ENCODE peak calls at places on chromosomes 16 and 17, in nine cellular contexts. R is activated effector memory CD4-positive, alpha-beta T cell treated with anti-CD3 and anti-CD28 coated beads, Interleukin-2, amount 50 U/mL, for 16 hours; S is T-helper 2 cell; X is NCI-H2081 treated with DMSO at 0.1 percent for 48 hours; C is NCI-H2029; Y is omental fat pad; L is pancreas; J is NT2/D1; Z is H54. H is an unnamed sample.

GRCh38 chr17:32664936-32665583 is 178.3 kb downstream of the CDK5R1 start:
- DNase-seq in X (no peak), L (no peak), Z (no peak), S (no peak), Y (no peak), R (no peak), C (no peak), J (no peak), H (no peak)

GRCh38 chr16:2034695-2035430 is 8.2 kb downstream of the NHERF2 start:
- DNase-seq in X (no peak), Z (no peak), R (no peak), S (no peak), J (no peak), Y (no peak), C (no peak), L (no peak), H (no peak)

GRCh38 chr17:78323821-78324390 is 36.0 kb downstream of the SOCS3 start:
- DNase-seq in Y (no peak), L (no peak), S (no peak), Z (no peak), J (no peak), R (no peak), C (no peak), X (no peak), H (no peak)

GRCh38 chr16:75471723-75472634 is 7.5 kb upstream of the TMEM170A start:
- DNase-seq in C (peak), Z (peak), L (peak), J (no peak), X (no peak), R (peak), Y (no peak), S (peak), H (no peak)

GRCh38 chr17:57809879-57810278 is 40.0 kb downstream of the MRPS23 start:
- DNase-seq in C (no peak), Y (no peak), J (no peak), R (no peak), Z (no peak), X (no peak), L (no peak), S (no peak), H (no peak)

GRCh38 chr16:88540346-88540977 is 29.7 kb upstream of the ZC3H18 start:
- DNase-seq in S (no peak), J (no peak), Z (no peak), L (no peak), R (no peak), X (no peak), Y (no peak), C (no peak), H (no peak)

GRCh38 chr17:596763-597644 is 117.6 kb downstream of the VPS53 start:
- DNase-seq in Z (peak), L (no peak), S (no peak), X (no peak), C (peak), R (peak), J (no peak), Y (no peak), H (no peak)

GRCh38 chr16:19132898-19133297 is 19.1 kb downstream of the ITPRIPL2 start:
- DNase-seq in C (no peak), Y (no peak), Z (no peak), X (no peak), J (no peak), S (no peak), R (no peak), L (no peak), H (no peak)

GRCh38 chr16:66935319-66936011 is at the start of gene CES2:
- DNase-seq in R (no peak), X (no peak), Y (no peak), Z (no peak), L (peak), C (no peak), J (no peak), S (no peak), H (no peak)

GRCh38 chr17:4998027-4998665 is 396 bp downstream of the KIF1C start:
- DNase-seq in C (no peak), J (peak), Y (no peak), X (no peak), Z (peak), S (no peak), R (no peak), L (peak), H (no peak)

GRCh38 chr17:49944451-49944850 is 24.5 kb upstream of the DLX4 start:
- DNase-seq in S (no peak), R (no peak), X (no peak), C (no peak), Y (no peak), Z (no peak), L (no peak), J (no peak), H (no peak)

GRCh38 chr17:47806913-47807255 is 14.7 kb downstream of the OSBPL7 start:
- DNase-seq in C (no peak), Y (no peak), R (no peak), Z (no peak), S (no peak), L (no peak), X (no peak), J (no peak), H (no peak)

GRCh38 chr17:73013816-73014663 is 78.4 kb downstream of the SLC39A11 start:
- DNase-seq in L (no peak), Z (peak), R (no peak), Y (no peak), S (no peak), C (no peak), J (no peak), X (no peak), H (no peak)

GRCh38 chr17:48429638-48430586 is at the start of gene SKAP1:
- DNase-seq in C (peak), L (peak), J (no peak), Y (no peak), Z (no peak), S (peak), X (no peak), R (peak), H (peak)

GRCh38 chr17:51397361-51398127 is 137.2 kb downstream of the UTP18 start:
- DNase-seq in X (no peak), Y (no peak), Z (peak), S (no peak), L (no peak), R (no peak), J (no peak), C (no peak), H (no peak)

GRCh38 chr16:11788914-11789313 is 8.1 kb downstream of the ZC3H7A start:
- DNase-seq in C (no peak), J (no peak), Y (no peak), S (no peak), L (no peak), R (peak), X (no peak), Z (no peak), H (no peak)

GRCh38 chr16:89952551-89952950 is 4.0 kb downstream of the DEF8 start:
- DNase-seq in X (no peak), C (no peak), R (no peak), J (no peak), L (no peak), S (no peak), Y (no peak), Z (no peak), H (no peak)

GRCh38 chr17:14744716-14745115 is 443.8 kb downstream of the HS3ST3B1 start:
- DNase-seq in Z (no peak), R (no peak), J (no peak), X (no peak), Y (no peak), L (no peak), C (no peak), S (no peak), H (no peak)

GRCh38 chr16:46743232-46743719 is 4.9 kb downstream of the MYLK3 start:
- DNase-seq in S (no peak), J (no peak), Z (no peak), C (no peak), Y (no peak), X (no peak), R (peak), L (peak), H (no peak)

GRCh38 chr17:75535119-75535537 is 9.6 kb downstream of the LLGL2 start:
- DNase-seq in X (no peak), J (no peak), S (peak), L (no peak), Z (no peak), C (no peak), R (peak), Y (no peak), H (no peak)

GRCh38 chr17:51035436-51035835 is 85.2 kb downstream of the SPAG9 start:
- DNase-seq in S (no peak), C (no peak), Z (no peak), J (peak), R (no peak), X (no peak), L (no peak), Y (no peak), H (no peak)